ENCODE peak calls at places on chromosomes 3 and 15, in six cellular contexts. M is esophagus muscularis mucosa, C is K562, Y is stomach, N is SK-N-SH, R is sigmoid colon. P is an unnamed sample.

GRCh38 chr15:48850648-48851047 is 27.3 kb upstream of the EID1 start:
- DNase-seq in M (no peak), C (no peak), Y (no peak), N (no peak), R (no peak), P (no peak)

GRCh38 chr3:187465503-187465902 is 97.3 kb downstream of the RTP4 start:
- DNase-seq in M (no peak), C (no peak), Y (no peak), N (no peak), R (no peak), P (no peak)

GRCh38 chr15:42402806-42403205 is 43.5 kb downstream of the CAPN3 start:
- DNase-seq in M (no peak), C (no peak), Y (no peak), N (no peak), R (no peak), P (no peak)

GRCh38 chr3:59334585-59334984 is 284.8 kb upstream of the CFAP20DC start:
- DNase-seq in M (no peak), C (no peak), Y (no peak), N (no peak), R (no peak), P (no peak)

GRCh38 chr3:112089956-112090898 is 4.0 kb downstream of the C3orf52 start:
- DNase-seq in M (no peak), C (no peak), Y (no peak), N (no peak), R (no peak), P (no peak)

GRCh38 chr3:78804251-78805037 is 963.4 kb downstream of the ROBO1 start:
- DNase-seq in M (no peak), C (no peak), Y (no peak), N (no peak), R (no peak), P (no peak)

GRCh38 chr15:82545002-82545401 is 4.7 kb upstream of the RPS17 start:
- DNase-seq in M (no peak), C (no peak), Y (no peak), N (no peak), R (no peak), P (no peak)

GRCh38 chr3:186932281-186933181 is 2.2 kb downstream of the ST6GAL1 start:
- DNase-seq in M (no peak), C (no peak), Y (no peak), N (no peak), R (no peak), P (no peak)

GRCh38 chr15:58043192-58043903 is 22.2 kb downstream of the ALDH1A2 start:
- DNase-seq in M (no peak), C (no peak), Y (peak; percentile 66), N (no peak), R (no peak), P (no peak)

GRCh38 chr3:2343031-2343682 is 244.5 kb downstream of the CNTN4 start:
- DNase-seq in M (no peak), C (no peak), Y (no peak), N (no peak), R (no peak), P (no peak)

DNA sequence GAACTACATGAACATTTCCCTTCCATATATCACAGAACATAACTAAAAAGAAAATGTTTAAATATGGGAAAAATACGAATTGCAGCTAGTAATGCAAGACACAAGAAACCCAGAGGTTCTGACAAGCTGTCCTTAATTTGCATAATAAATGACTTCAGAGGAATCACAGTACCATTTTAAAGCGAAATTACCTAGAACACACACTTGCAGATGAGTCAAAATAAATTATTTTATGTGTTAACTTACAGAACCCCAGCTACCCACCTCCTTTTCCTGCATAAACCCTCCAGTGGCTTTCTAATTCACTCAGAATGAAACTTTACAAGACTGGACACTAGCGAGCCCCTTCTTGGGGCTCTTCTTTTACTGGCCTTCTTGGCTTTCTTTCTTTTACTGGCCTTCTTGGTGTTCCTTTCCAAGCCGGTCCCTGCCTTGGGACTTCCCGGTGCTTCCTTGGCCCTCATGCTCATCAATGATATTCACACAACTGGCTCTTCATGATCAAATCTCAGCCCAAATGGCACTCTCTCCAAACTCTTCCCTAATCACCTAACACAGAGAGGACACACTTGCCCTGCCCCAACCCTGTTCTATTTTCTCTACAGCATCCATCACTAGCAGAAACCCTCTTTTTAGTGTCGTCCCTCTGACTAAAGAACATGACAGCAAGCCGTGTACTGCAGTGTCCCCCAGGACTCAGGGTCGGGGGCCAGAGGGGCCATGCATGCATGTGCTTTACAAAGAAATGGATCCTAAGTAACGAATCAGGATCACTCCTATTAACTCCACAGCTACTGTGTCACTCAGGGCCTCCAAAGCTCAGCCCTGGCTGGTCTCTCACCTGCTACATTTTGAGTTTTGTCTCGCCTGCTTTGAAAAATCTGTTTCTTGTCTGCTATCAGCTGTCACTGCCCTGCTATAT is 4.8 kb downstream of the CHSY1 start:
- DNase-seq in M (no peak), C (no peak), Y (no peak), N (no peak), R (no peak), P (no peak)
- H3K4me3 ChIP-seq in M (no peak overlapping the region), C (no peak overlapping the region), Y (no peak overlapping the region), N (no peak overlapping the region), R (no peak overlapping the region), P (no peak overlapping the region)

GRCh38 chr15:39127925-39128617 is 452.8 kb upstream of the THBS1 start:
- DNase-seq in M (no peak), C (peak; percentile 27), Y (no peak), N (no peak), R (no peak), P (peak; percentile 42)
- TF ChIP-seq EP300 in M (no peak), C (no peak), Y (no peak), N (no peak), R (no peak), P (no peak)

DNA sequence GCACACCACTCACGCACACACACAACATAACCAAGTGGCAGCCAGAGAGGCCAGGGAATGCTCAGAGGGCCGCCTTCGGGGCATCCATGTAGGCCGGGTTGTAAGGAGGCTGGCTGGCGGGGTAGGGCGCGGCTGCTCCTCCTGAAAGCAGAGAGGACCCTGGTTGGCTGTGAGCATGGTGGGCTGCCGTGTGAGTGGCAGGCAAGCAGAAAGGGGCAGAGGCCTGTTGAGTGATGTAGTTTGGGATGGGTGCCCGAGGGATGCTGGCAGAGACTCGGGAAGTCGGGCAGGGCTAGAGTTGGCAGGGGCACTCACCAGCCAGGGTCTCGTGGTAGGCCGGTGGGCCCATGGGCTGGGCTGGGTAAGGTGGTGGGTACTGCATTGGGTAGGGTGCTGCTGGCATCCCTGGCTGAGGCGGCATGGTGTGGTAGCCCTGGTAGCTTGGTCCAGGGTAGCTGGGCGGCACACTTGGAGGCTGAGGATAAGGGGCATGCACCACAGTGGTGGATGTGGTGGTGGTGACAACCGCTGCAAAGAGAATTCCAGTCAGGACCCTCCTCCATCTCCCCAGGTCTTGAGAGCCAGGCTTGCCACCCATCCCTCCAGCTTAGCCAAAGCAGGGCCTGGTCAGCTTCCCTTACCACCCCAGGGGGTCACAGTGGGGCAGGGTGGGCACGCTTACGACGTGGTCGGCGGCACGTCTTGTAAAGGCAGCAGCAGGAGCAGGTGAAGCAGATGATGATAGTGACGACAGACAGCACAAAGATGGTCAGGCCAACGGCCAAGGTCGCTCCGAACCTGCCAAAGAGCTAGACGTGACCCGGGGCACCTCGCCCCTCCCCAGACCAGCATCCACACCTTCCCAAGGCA is 22.7 kb downstream of the ATRIP start:
- DNase-seq in M (no peak), C (no peak), Y (no peak), N (peak; percentile 23), R (no peak), P (peak; percentile 76)
- TF ChIP-seq POLR2AphosphoS5 in M (no peak), C (no peak), Y (no peak), N (no peak), R (no peak), P (no peak)

DNA sequence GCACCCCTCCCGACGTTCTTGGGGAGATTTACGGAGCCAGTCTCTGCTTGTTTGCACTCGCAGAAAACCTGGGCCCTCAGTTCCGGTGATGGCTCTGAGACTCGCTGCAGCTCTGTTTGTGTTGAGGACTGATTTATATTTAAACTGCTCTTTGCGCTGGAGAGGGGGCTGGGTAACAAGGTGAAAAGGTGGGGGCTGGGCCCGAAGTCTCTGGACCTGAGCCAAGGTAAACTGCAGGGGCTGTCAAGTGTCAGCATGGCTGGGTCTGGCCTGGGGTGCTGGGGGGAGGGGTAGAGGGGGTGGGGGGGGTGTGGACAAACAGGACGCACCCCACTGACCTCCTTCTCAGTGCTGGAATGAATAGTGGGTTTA is 643 bp upstream of the SLCO2A1 start:
- DNase-seq in M (peak; percentile 64), C (no peak), Y (no peak), N (no peak), R (peak; percentile 56), P (no peak)
- H3K4me3 ChIP-seq in M (peak overlapping the region; percentile 65), C (no peak overlapping the region), Y (peak overlapping the region; percentile 56), N (peak overlapping the region; percentile 62), R (peak overlapping the region; percentile 64), P (peak overlapping the region; percentile 75)

DNA sequence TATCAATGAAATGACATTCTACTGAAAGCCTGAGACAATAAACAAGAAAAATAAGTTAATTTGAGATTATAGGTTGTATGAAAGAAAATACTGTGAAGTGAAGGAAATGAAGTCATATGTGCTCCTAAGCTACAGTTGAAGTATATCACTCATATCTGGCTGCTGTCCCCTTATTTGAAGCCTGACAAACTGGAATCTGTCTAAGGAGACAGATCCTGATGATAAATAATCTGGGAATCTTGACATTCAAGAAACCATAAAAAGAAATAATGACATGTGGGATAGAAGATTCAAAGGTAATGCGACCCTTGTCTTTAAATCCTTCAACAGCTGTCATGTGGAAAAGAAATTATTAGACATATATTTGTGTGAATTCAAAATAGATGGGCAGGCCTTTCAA is 424.5 kb upstream of the LMCD1 start:
- DNase-seq in M (no peak), C (no peak), Y (no peak), N (no peak), R (no peak), P (no peak)
- TF ChIP-seq EP300 in M (no peak), C (no peak), Y (no peak), N (no peak), R (no peak), P (no peak)

GRCh38 chr3:52809821-52810377 is 15.3 kb downstream of the ITIH3 start:
- DNase-seq in M (no peak), C (no peak), Y (no peak), N (no peak), R (no peak), P (no peak)
- TF ChIP-seq POLR2AphosphoS5 in M (no peak), C (no peak), Y (no peak), N (no peak), R (no peak), P (no peak)

GRCh38 chr15:40421246-40422157 is 15.9 kb downstream of the IVD start:
- DNase-seq in M (no peak), C (peak; percentile 84), Y (peak; percentile 82), N (peak; percentile 91), R (peak; percentile 85), P (peak; percentile 98)
- H3K4me3 ChIP-seq in M (no peak overlapping the region), C (no peak overlapping the region), Y (no peak overlapping the region), N (peak overlapping the region; percentile 39), R (no peak overlapping the region), P (no peak overlapping the region)

GRCh38 chr15:81087121-81087520 is 46.9 kb upstream of the CFAP161 start:
- DNase-seq in M (no peak), C (no peak), Y (no peak), N (no peak), R (no peak), P (no peak)

GRCh38 chr15:81080946-81081345 is 53.1 kb upstream of the CFAP161 start:
- DNase-seq in M (no peak), C (no peak), Y (no peak), N (no peak), R (no peak), P (no peak)

GRCh38 chr15:81085213-81085612 is 48.9 kb upstream of the CFAP161 start:
- DNase-seq in M (no peak), C (peak; percentile 70), Y (no peak), N (no peak), R (no peak), P (no peak)

GRCh38 chr15:81085898-81086297 is 48.2 kb upstream of the CFAP161 start:
- DNase-seq in M (no peak), C (no peak), Y (no peak), N (no peak), R (no peak), P (no peak)

GRCh38 chr15:81083201-81083600 is 50.9 kb upstream of the CFAP161 start:
- DNase-seq in M (no peak), C (no peak), Y (no peak), N (no peak), R (no peak), P (no peak)
- TF ChIP-seq EP300 in M (no peak), C (no peak), Y (no peak), N (no peak), R (no peak), P (no peak)

P was measured in upper lobe of left lung.